ENCODE peak calls at places on chromosomes 16 and 17, in ten cellular contexts. N is cardiac fibroblast; Z is CD8-positive, alpha-beta T cell; R is ovary; U is fibroblast of pulmonary artery; L is neural progenitor cell; S is fibroblast of the aortic adventitia; K is ascending aorta; D is mucosa of descending colon; Q is heart right ventricle. O is an unnamed sample.

GRCh38 chr17:4858880-4859260 is 25.7 kb downstream of the MINK1 start:
- DNase-seq in K (peak), Z (no peak), Q (peak), S (peak), U (peak), D (peak), R (peak), L (no peak), N (peak), O (no peak)

GRCh38 chr17:65559802-65560627 is 1.4 kb downstream of the AXIN2 start:
- DNase-seq in Q (peak), U (peak), S (peak), K (no peak), D (peak), L (peak), R (peak), Z (peak), N (peak), O (no peak)

GRCh38 chr17:73725794-73726193 is 81.5 kb upstream of the SDK2 start:
- DNase-seq in L (no peak), K (no peak), S (no peak), R (no peak), Z (no peak), U (no peak), Q (no peak), N (no peak), D (no peak), O (no peak)

GRCh38 chr17:51397361-51398127 is 137.2 kb downstream of the UTP18 start:
- DNase-seq in S (no peak), Q (no peak), L (no peak), U (peak), Z (no peak), D (no peak), R (no peak), K (no peak), N (no peak), O (peak)

GRCh38 chr17:56185905-56186783 is 32.9 kb downstream of the ANKFN1 start:
- DNase-seq in N (peak), D (no peak), Z (no peak), R (no peak), Q (no peak), L (no peak), U (peak), K (no peak), S (peak), O (peak)

GRCh38 chr16:397736-398332 is 835 bp downstream of the NME4 start:
- DNase-seq in D (peak), N (peak), Q (peak), U (peak), S (peak), Z (peak), L (peak), R (peak), K (peak), O (peak)

GRCh38 chr17:81371910-81372760 is 23.1 kb upstream of the BAHCC1 start:
- DNase-seq in N (peak), D (peak), S (peak), U (peak), Q (peak), K (no peak), R (peak), L (peak), Z (no peak), O (no peak)

GRCh38 chr17:72219824-72220473 is 99.1 kb downstream of the SOX9 start:
- DNase-seq in Z (no peak), R (no peak), L (no peak), U (no peak), D (no peak), S (no peak), Q (no peak), N (no peak), K (no peak), O (no peak)

GRCh38 chr17:47915667-47916242 is 19.7 kb downstream of the SP2 start:
- DNase-seq in R (peak), Z (no peak), D (no peak), K (no peak), Q (peak), S (no peak), L (no peak), N (no peak), U (no peak), O (no peak)

GRCh38 chr17:63774141-63774981 is at the start of gene DDX42:
- DNase-seq in Q (peak), K (peak), R (peak), U (peak), D (peak), N (peak), S (peak), Z (no peak), L (peak), O (peak)

GRCh38 chr17:77471984-77472836 is 331.4 kb downstream of the SEC14L1 start:
- DNase-seq in Z (no peak), S (peak), R (peak), U (peak), L (peak), N (peak), K (no peak), Q (peak), D (no peak), O (peak)

GRCh38 chr16:57736419-57737281 is 1.1 kb downstream of the KATNB1 start:
- DNase-seq in R (no peak), L (peak), Z (peak), D (peak), N (peak), U (peak), Q (no peak), K (no peak), S (peak), O (peak)

DNA sequence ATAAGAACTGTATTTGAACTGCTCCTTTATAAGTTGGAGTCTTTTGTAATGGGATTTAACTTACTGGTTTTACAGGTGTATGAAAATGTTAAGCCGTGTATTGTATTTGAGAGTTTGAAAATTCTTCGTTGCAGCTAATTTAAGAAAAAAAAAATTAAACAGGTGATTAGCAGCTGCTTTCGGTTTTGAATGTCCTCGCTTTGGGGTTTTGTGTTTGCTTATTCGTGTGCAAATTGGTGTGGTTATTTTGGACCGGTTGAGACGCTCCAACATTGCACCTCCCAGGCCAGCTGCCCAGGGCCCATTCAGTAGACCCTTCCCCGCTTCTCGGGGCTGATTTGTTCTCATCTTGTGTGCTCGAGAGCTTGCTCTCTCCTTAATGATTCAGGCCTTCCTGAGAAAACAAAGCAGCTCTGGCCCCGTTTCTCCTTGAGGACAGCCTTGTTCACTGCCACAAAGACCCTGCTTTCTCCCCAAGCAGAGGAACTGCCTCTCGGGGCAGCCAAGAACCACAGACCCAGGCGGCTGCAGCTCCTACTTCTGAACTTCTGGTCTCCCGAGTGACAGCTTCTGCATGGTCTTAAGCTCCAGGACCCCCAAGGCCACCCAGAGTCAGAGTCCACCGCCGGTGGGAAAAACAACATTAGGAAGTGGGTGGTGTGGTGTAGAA is 100.5 kb downstream of the MSI2 start:
- DNase-seq in U (no peak), R (no peak), S (no peak), Q (no peak), Z (no peak), D (no peak), L (peak), N (no peak), K (peak), O (no peak)
- H3K4me3 ChIP-seq in U (no peak), R (no peak), S (no peak), Q (peak), Z (no peak), D (no peak), L (peak), N (no peak), K (peak), O (peak)

GRCh38 chr16:2155091-2156024 is at the start of gene TRAF7:
- DNase-seq in D (peak), L (peak), S (peak), Q (peak), K (peak), U (peak), Z (peak), N (peak), R (peak), O (peak)

GRCh38 chr16:2157480-2158261 is 2.1 kb downstream of the TRAF7 start:
- DNase-seq in S (no peak), N (no peak), U (no peak), L (no peak), Q (no peak), Z (no peak), D (no peak), K (no peak), R (no peak), O (no peak)

GRCh38 chr16:2156849-2157224 is 1.3 kb downstream of the TRAF7 start:
- DNase-seq in L (no peak), Z (no peak), N (no peak), S (no peak), U (no peak), Q (no peak), K (no peak), D (no peak), R (no peak), O (no peak)

GRCh38 chr16:2154533-2155090 is 970 bp upstream of the TRAF7 start:
- DNase-seq in Q (no peak), D (no peak), N (no peak), K (no peak), U (peak), L (no peak), S (no peak), R (no peak), Z (peak), O (no peak)

DNA sequence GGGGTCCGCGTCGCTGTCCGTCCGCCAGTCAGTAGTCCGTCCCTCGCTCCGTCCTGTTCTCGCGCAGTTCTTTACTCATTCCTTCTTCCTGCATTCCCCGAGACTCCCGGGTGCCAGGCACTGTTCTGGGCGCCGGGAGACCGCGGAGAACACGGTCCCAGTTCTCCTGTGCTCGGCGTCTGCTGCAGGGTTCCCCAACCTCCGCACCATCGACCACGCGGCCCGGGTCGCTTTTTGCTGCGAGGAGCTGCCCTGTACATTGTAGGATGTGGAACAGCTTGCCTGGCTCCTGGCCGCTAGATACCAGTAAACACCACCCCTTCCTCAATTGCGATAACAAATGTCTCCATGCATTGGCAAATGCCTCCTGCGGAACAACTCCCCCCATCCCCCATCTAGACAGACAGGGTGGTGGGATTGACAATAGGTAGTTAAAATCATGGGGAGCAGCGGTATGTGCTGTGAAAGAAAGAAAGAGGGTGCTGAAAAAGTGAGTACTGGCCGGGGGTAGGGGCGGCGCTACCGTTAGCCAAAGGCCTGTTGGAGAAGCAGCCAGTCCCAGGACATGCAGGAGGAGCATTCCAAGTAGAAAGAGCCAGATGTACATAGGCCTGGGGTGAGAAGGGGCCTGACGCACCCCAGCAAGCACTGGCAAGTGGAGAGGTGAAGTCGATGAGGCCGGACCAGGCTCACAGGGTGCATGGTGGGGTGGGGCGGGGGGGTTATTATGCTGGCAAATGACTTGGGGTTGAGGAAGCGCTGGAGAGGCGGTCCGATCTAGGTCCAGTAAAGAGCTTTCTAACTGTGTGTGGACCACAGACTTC is 655 bp downstream of the TRAF7 start:
- DNase-seq in S (peak), L (peak), Q (no peak), R (peak), U (peak), Z (no peak), D (peak), N (peak), K (no peak), O (no peak)
- TF ChIP-seq CTCF in S (no peak), L (no peak), Q (no peak), R (no peak), U (no peak), Z (no peak), D (no peak), N (no peak), K (no peak), O (no peak)

GRCh38 chr16:88736496-88736895 is 30.2 kb downstream of the CTU2 start:
- DNase-seq in L (no peak), S (no peak), N (no peak), R (no peak), U (no peak), Z (no peak), K (no peak), D (no peak), Q (no peak), O (no peak)
- H3K4me3 ChIP-seq in L (no peak), S (no peak), N (no peak), R (no peak), U (no peak), Z (no peak), K (no peak), D (no peak), Q (no peak), O (no peak)

GRCh38 chr16:35431829-35432663 is 1972.6 kb downstream of the TP53TG3F start:
- DNase-seq in D (no peak), Z (no peak), S (no peak), U (no peak), L (no peak), Q (no peak), N (no peak), K (no peak), R (no peak), O (no peak)
- TF ChIP-seq CTCF in D (no peak), Z (no peak), S (peak), U (peak), L (peak), Q (peak), N (peak), K (peak), R (no peak), O (peak)

GRCh38 chr16:27098366-27099050 is 31.8 kb downstream of the C16orf82 start:
- DNase-seq in N (no peak), R (no peak), U (no peak), Q (no peak), D (no peak), Z (no peak), K (no peak), S (no peak), L (no peak), O (no peak)

GRCh38 chr16:27107185-27107592 is 40.5 kb downstream of the C16orf82 start:
- DNase-seq in S (no peak), K (no peak), N (no peak), R (no peak), U (no peak), L (no peak), Q (no peak), D (no peak), Z (no peak), O (no peak)

GRCh38 chr16:27106305-27106704 is 39.6 kb downstream of the C16orf82 start:
- DNase-seq in S (no peak), K (no peak), Q (no peak), N (no peak), Z (no peak), R (no peak), L (no peak), D (no peak), U (no peak), O (no peak)

GRCh38 chr16:27103954-27104353 is 37.2 kb downstream of the C16orf82 start:
- DNase-seq in K (no peak), S (no peak), U (no peak), R (no peak), N (no peak), Z (no peak), D (no peak), L (no peak), Q (no peak), O (no peak)

GRCh38 chr16:27102701-27103575 is 36.2 kb downstream of the C16orf82 start:
- DNase-seq in Q (no peak), D (no peak), Z (no peak), U (no peak), K (no peak), L (no peak), N (no peak), S (no peak), R (no peak), O (no peak)
- H3K4me3 ChIP-seq in Q (no peak), D (no peak), Z (no peak), U (no peak), K (no peak), L (no peak), N (no peak), S (no peak), R (no peak), O (no peak)

GRCh38 chr17:44693609-44694008 is 4.0 kb upstream of the CCDC43 start:
- DNase-seq in K (no peak), L (no peak), Z (no peak), R (no peak), S (no peak), U (no peak), Q (no peak), N (no peak), D (no peak), O (no peak)

GRCh38 chr17:44688200-44688599 is 1.4 kb downstream of the CCDC43 start:
- DNase-seq in U (no peak), D (no peak), R (no peak), N (no peak), K (no peak), S (no peak), Z (no peak), Q (no peak), L (no peak), O (no peak)

GRCh38 chr17:44688675-44689491 is 693 bp downstream of the CCDC43 start:
- DNase-seq in Q (no peak), R (no peak), K (no peak), N (no peak), L (no peak), S (peak), U (peak), Z (no peak), D (no peak), O (no peak)

GRCh38 chr17:44687752-44688151 is 1.8 kb downstream of the CCDC43 start:
- DNase-seq in D (no peak), R (no peak), L (no peak), U (no peak), Z (no peak), Q (no peak), S (no peak), K (no peak), N (no peak), O (no peak)

GRCh38 chr17:44689492-44690217 is at the start of gene CCDC43:
- DNase-seq in Z (peak), N (peak), L (peak), D (peak), U (peak), K (peak), Q (peak), R (peak), S (peak), O (peak)
- TF ChIP-seq CTCF in Z (no peak), N (no peak), L (no peak), D (no peak), U (no peak), K (no peak), Q (no peak), R (no peak), S (no peak), O (no peak)

GRCh38 chr17:58693208-58693607 is 806 bp downstream of the RAD51C start:
- DNase-seq in U (no peak), S (peak), Z (no peak), Q (no peak), K (no peak), N (no peak), D (no peak), L (no peak), R (no peak), O (no peak)

GRCh38 chr17:58692239-58693055 is at the start of gene RAD51C:
- DNase-seq in K (peak), L (peak), N (peak), D (peak), Z (peak), S (peak), Q (peak), U (peak), R (peak), O (peak)

GRCh38 chr17:58694302-58694701 is 1.9 kb downstream of the RAD51C start:
- DNase-seq in D (no peak), Z (no peak), Q (no peak), N (no peak), R (no peak), K (no peak), S (no peak), L (no peak), U (no peak), O (no peak)

GRCh38 chr17:58694826-58695225 is 2.4 kb downstream of the RAD51C start:
- DNase-seq in Q (no peak), Z (no peak), K (no peak), U (no peak), N (no peak), R (no peak), L (no peak), D (no peak), S (no peak), O (no peak)

DNA sequence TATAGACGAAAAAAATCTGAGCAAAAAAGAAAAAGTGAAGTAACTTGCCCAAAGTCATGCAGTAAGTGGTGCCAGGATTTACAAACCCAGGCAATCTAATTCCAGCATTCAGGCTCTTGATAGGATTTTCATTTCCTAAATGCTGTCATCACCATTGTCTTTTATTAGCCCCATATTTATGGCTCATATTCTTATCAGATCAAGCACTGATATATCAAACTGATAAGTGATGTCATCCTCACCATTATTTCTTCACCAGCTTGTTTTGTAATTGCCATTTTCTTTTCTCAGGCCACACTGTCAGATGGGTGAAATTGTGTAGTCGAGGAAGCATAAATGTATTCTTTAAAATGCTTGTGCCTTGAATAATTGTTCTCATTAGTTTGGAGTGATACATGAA is 1.3 kb downstream of the RAD51C start:
- DNase-seq in K (no peak), D (no peak), N (no peak), L (no peak), R (no peak), S (peak), Q (no peak), Z (no peak), U (no peak), O (no peak)
- H3K4me3 ChIP-seq in K (no peak), D (no peak), N (no peak), L (peak), R (no peak), S (no peak), Q (peak), Z (no peak), U (no peak), O (peak)

GRCh38 chr16:48420437-48420836 is 35.2 kb upstream of the SIAH1 start:
- DNase-seq in U (no peak), K (no peak), N (no peak), R (no peak), L (no peak), Q (no peak), D (no peak), Z (no peak), S (no peak), O (no peak)
- TF ChIP-seq CTCF in U (no peak), K (no peak), N (no peak), R (no peak), L (no peak), Q (no peak), D (no peak), Z (no peak), S (no peak), O (no peak)

DNA sequence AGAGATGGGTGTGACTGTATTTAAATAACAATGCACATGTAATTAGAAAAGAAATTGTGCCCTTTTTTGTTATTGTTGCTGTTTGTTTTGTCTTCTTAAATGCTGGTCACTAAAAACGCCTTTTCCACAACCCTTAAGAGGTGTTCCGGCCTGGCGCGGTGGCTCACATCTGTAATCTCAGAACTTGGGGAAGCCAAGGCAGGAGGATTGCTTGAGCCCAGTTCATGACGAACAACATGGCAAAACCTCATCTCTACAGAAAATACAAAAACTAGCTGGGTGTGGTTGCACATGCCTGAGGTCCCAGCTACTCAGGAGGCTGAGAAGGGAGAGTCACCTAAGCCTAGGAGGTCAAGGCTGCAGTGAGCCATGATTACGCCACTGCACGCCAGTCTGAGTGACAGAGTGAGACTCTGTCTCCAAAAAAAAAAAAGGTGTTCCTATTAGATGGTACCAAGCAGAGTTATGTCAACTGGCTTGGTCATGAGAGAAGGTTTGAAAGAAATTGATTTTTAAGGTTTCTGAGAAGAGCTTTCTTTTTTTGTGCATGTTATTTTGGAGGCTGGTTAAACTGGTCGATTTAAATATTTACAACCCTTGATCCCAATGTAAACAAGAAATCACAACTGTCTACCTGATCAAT is 23.5 kb upstream of the RFFL start:
- DNase-seq in U (no peak), N (no peak), S (no peak), D (peak), L (no peak), Q (no peak), K (no peak), Z (no peak), R (no peak), O (no peak)
- H3K4me3 ChIP-seq in U (no peak), N (no peak), S (no peak), D (no peak), L (peak), Q (no peak), K (no peak), Z (no peak), R (no peak), O (no peak)

GRCh38 chr17:43942286-43942685 is at the start of gene PPY:
- DNase-seq in D (peak), R (no peak), N (no peak), Q (no peak), S (no peak), L (no peak), Z (no peak), U (no peak), K (no peak), O (no peak)
- TF ChIP-seq CTCF in D (no peak), R (no peak), N (no peak), Q (no peak), S (no peak), L (no peak), Z (no peak), U (no peak), K (no peak), O (no peak)